ENCODE peak calls at places on chromosomes 7 and 10, in eight cellular contexts. V is AG04450; J is occipital lobe; L is CD4-positive, alpha-beta memory T cell; E is fibroblast of the conjunctiva; H is substantia nigra; W is heart left ventricle; Q is non-pigmented ciliary epithelial cell. R is an unnamed sample.

GRCh38 chr7:40057292-40057691 is 77.1 kb downstream of the MPLKIP start:
- DNase-seq in V (no peak), J (no peak), L (no peak), E (peak; percentile 13), H (no peak), W (no peak), Q (no peak), R (no peak)

GRCh38 chr7:114939484-114940097 is 17.7 kb downstream of the MDFIC start:
- DNase-seq in V (no peak), J (no peak), L (no peak), E (no peak), H (no peak), W (no peak), Q (no peak), R (no peak)

GRCh38 chr10:17961551-17962422 is 10.1 kb downstream of the SLC39A12 start:
- DNase-seq in V (no peak), J (no peak), L (no peak), E (no peak), H (no peak), W (no peak), Q (no peak), R (no peak)

GRCh38 chr10:6918305-6918704 is 338.2 kb upstream of the PRKCQ start:
- DNase-seq in V (no peak), J (no peak), L (peak; percentile 44), E (no peak), H (peak; percentile 24), W (no peak), Q (no peak), R (no peak)

GRCh38 chr10:22324893-22325271 is 4.0 kb downstream of the BMI1 start:
- DNase-seq in V (no peak), J (no peak), L (no peak), E (no peak), H (no peak), W (no peak), Q (no peak), R (no peak)

GRCh38 chr7:28089120-28089714 is 91.4 kb downstream of the JAZF1 start:
- DNase-seq in V (no peak), J (no peak), L (no peak), E (no peak), H (no peak), W (no peak), Q (no peak), R (no peak)

GRCh38 chr7:19404912-19405329 is 259.7 kb upstream of the FERD3L start:
- DNase-seq in V (peak; percentile 94), J (peak; percentile 7), L (no peak), E (peak; percentile 88), H (no peak), W (no peak), Q (peak; percentile 99), R (peak; percentile 89)

GRCh38 chr10:36163827-36164226 is 521.7 kb upstream of the FZD8 start:
- DNase-seq in V (no peak), J (no peak), L (no peak), E (no peak), H (no peak), W (no peak), Q (no peak), R (no peak)

GRCh38 chr7:100132697-100133137 is 6.0 kb downstream of the MBLAC1 start:
- DNase-seq in V (no peak), J (no peak), L (peak; percentile 65), E (peak; percentile 45), H (peak; percentile 38), W (no peak), Q (no peak), R (peak; percentile 19)

GRCh38 chr10:125373546-125373945 is 213.2 kb upstream of the CTBP2 start:
- DNase-seq in V (no peak), J (no peak), L (no peak), E (no peak), H (no peak), W (no peak), Q (no peak), R (no peak)

GRCh38 chr7:74453321-74454011 is at the start of gene GTF2IRD1:
- DNase-seq in V (peak; percentile 44), J (peak; percentile 55), L (peak; percentile 52), E (peak; percentile 60), H (peak; percentile 78), W (peak; percentile 81), Q (no peak), R (peak; percentile 52)

GRCh38 chr7:39624202-39624807 is 933 bp downstream of the RALA start:
- DNase-seq in V (no peak), J (no peak), L (no peak), E (peak; percentile 43), H (no peak), W (no peak), Q (no peak), R (no peak)

GRCh38 chr7:70135656-70136055 is 537.4 kb downstream of the AUTS2 start:
- DNase-seq in V (no peak), J (peak; percentile 26), L (no peak), E (no peak), H (no peak), W (no peak), Q (no peak), R (no peak)